ENCODE peak calls at places on chromosomes 7 and 10, in eight cellular contexts. L is T-cell, D is Calu3, Z is astrocyte of the cerebellum, I is midbrain, B is C1 segment of cervical spinal cord, X is HTR-8/SVneo, M is HS-5. U is an unnamed sample.

GRCh38 chr10:116765549-116766162 is 23.3 kb upstream of the HSPA12A start:
- DNase-seq in B (no peak), X (no peak), I (peak; percentile 63), D (peak; percentile 32), Z (no peak), M (no peak), L (no peak), U (no peak)

GRCh38 chr7:111765936-111766643 is 203.8 kb upstream of the IMMP2L start:
- DNase-seq in L (no peak), I (no peak), D (no peak), Z (no peak), B (no peak), X (no peak), M (no peak), U (no peak)

GRCh38 chr10:88791924-88792323 is 10.6 kb upstream of the LIPM start:
- DNase-seq in I (no peak), Z (no peak), B (no peak), X (peak; percentile 5), D (peak; percentile 21), L (no peak), M (no peak), U (peak; percentile 11)

GRCh38 chr10:132909491-132910071 is 32.8 kb downstream of the CFAP46 start:
- DNase-seq in X (no peak), B (no peak), L (no peak), D (no peak), Z (no peak), I (no peak), M (no peak), U (no peak)

GRCh38 chr7:15977663-15978062 is 291.2 kb upstream of the MEOX2 start:
- DNase-seq in D (no peak), X (no peak), Z (no peak), I (no peak), L (no peak), M (peak; percentile 49), B (no peak), U (no peak)

GRCh38 chr7:21805793-21806192 is 139.9 kb downstream of the CDCA7L start:
- DNase-seq in X (no peak), M (no peak), B (no peak), I (no peak), L (no peak), Z (no peak), D (no peak), U (no peak)

GRCh38 chr7:42527004-42527403 is 290.0 kb upstream of the GLI3 start:
- DNase-seq in I (no peak), X (no peak), M (no peak), L (no peak), Z (no peak), D (no peak), B (no peak), U (no peak)

GRCh38 chr10:42638821-42639270 is 476 bp upstream of the ZNF33B start:
- DNase-seq in D (no peak), X (no peak), Z (no peak), B (no peak), I (peak; percentile 33), L (peak; percentile 31), M (no peak), U (no peak)

GRCh38 chr10:50991496-50992355 is 82.6 kb upstream of the PRKG1 start:
- DNase-seq in Z (no peak), M (no peak), D (peak; percentile 10), L (no peak), B (no peak), I (no peak), X (no peak), U (no peak)

GRCh38 chr7:155944901-155945300 is 132.6 kb upstream of the SHH start:
- DNase-seq in Z (no peak), D (no peak), X (no peak), I (no peak), L (no peak), M (no peak), B (no peak), U (no peak)

GRCh38 chr10:56090914-56091540 is 270.0 kb downstream of the ZWINT start:
- DNase-seq in D (no peak), M (no peak), B (no peak), L (no peak), Z (no peak), X (no peak), I (no peak), U (no peak)

GRCh38 chr10:96740579-96741281 is 20.4 kb upstream of the PIK3AP1 start:
- DNase-seq in I (peak; percentile 30), D (no peak), L (no peak), X (no peak), M (no peak), Z (no peak), B (no peak), U (no peak)

GRCh38 chr10:69879628-69880257 is 78.0 kb downstream of the COL13A1 start:
- DNase-seq in L (no peak), X (no peak), Z (no peak), I (no peak), M (no peak), B (no peak), D (no peak), U (no peak)

GRCh38 chr10:21511931-21512330 is 13.6 kb downstream of the SKIDA1 start:
- DNase-seq in D (no peak), B (no peak), M (no peak), I (no peak), L (no peak), X (no peak), Z (no peak), U (no peak)